ENCODE peak calls at places on chromosomes 1 and 21, in six cellular contexts. Y is stromal cell of bone marrow; D is BE2C; E is upper lobe of right lung; Q is HTR-8/SVneo; A is effector memory CD8-positive, alpha-beta T cell. X is an unnamed sample.

GRCh38 chr1:194512957-194513356 is 1326.5 kb upstream of the B3GALT2 start:
- DNase-seq in Y (no peak), D (no peak), E (no peak), Q (no peak), A (no peak), X (no peak)

GRCh38 chr1:17731460-17731859 is 23.7 kb upstream of the ACTL8 start:
- DNase-seq in Y (no peak), D (no peak), E (no peak), Q (no peak), A (no peak), X (no peak)

GRCh38 chr1:83764209-83764608 is 234.7 kb downstream of the TTLL7 start:
- DNase-seq in Y (no peak), D (no peak), E (no peak), Q (no peak), A (no peak), X (no peak)

GRCh38 chr1:210587547-210587946 is 258.8 kb downstream of the HHAT start:
- DNase-seq in Y (no peak), D (no peak), E (no peak), Q (no peak), A (no peak), X (no peak)

GRCh38 chr1:26237230-26237966 is 3.4 kb downstream of the CEP85 start:
- DNase-seq in Y (no peak), D (no peak), E (no peak), Q (no peak), A (no peak), X (no peak)

GRCh38 chr1:184002071-184002470 is 35.5 kb downstream of the COLGALT2 start:
- DNase-seq in Y (peak), D (no peak), E (no peak), Q (peak), A (no peak), X (no peak)

GRCh38 chr1:221696045-221696444 is 45.8 kb downstream of the DUSP10 start:
- DNase-seq in Y (no peak), D (no peak), E (no peak), Q (no peak), A (no peak), X (no peak)

GRCh38 chr1:223631367-223631977 is 34.0 kb downstream of the CAPN8 start:
- DNase-seq in Y (no peak), D (no peak), E (no peak), Q (no peak), A (no peak), X (no peak)

GRCh38 chr1:219692981-219693380 is 80.1 kb upstream of the ZC3H11B start:
- DNase-seq in Y (peak), D (no peak), E (no peak), Q (no peak), A (no peak), X (no peak)

GRCh38 chr1:7628273-7628672 is 142.8 kb upstream of the VAMP3 start:
- DNase-seq in Y (no peak), D (no peak), E (no peak), Q (no peak), A (no peak), X (no peak)

GRCh38 chr21:42161401-42161956 is 57.5 kb upstream of the ABCG1 start:
- DNase-seq in Y (no peak), D (no peak), E (no peak), Q (no peak), A (no peak), X (no peak)

GRCh38 chr1:4745560-4745959 is 91.2 kb downstream of the AJAP1 start:
- DNase-seq in Y (no peak), D (no peak), E (no peak), Q (no peak), A (no peak), X (no peak)

GRCh38 chr1:194865367-194865766 is 1679.0 kb upstream of the B3GALT2 start:
- DNase-seq in Y (no peak), D (no peak), E (no peak), Q (no peak), A (no peak), X (no peak)

GRCh38 chr1:241825581-241825980 is 22.4 kb upstream of the EXO1 start:
- DNase-seq in Y (peak), D (no peak), E (no peak), Q (no peak), A (no peak), X (no peak)

GRCh38 chr1:214296860-214297699 is 16.1 kb downstream of the SMYD2 start:
- DNase-seq in Y (peak), D (no peak), E (no peak), Q (peak), A (no peak), X (no peak)

GRCh38 chr1:244369256-244370057 is 82.3 kb downstream of the ADSS2 start:
- DNase-seq in Y (peak), D (no peak), E (no peak), Q (no peak), A (no peak), X (no peak)

GRCh38 chr1:94617139-94617805 is 75.7 kb upstream of the F3 start:
- DNase-seq in Y (no peak), D (no peak), E (no peak), Q (no peak), A (no peak), X (no peak)

GRCh38 chr1:116346943-116347673 is 25.9 kb upstream of the ATP1A1 start:
- DNase-seq in Y (no peak), D (no peak), E (no peak), Q (no peak), A (no peak), X (no peak)

GRCh38 chr1:234779160-234779538 is 169.2 kb upstream of the IRF2BP2 start:
- DNase-seq in Y (no peak), D (no peak), E (no peak), Q (no peak), A (no peak), X (no peak)

GRCh38 chr1:87437663-87438295 is 109.1 kb downstream of the LMO4 start:
- DNase-seq in Y (no peak), D (no peak), E (no peak), Q (no peak), A (no peak), X (no peak)

GRCh38 chr21:44761011-44761729 is 40.5 kb downstream of the UBE2G2 start:
- DNase-seq in Y (no peak), D (no peak), E (no peak), Q (no peak), A (no peak), X (no peak)

GRCh38 chr1:115674011-115674410 is 32.2 kb downstream of the VANGL1 start:
- DNase-seq in Y (no peak), D (no peak), E (no peak), Q (no peak), A (no peak), X (no peak)

GRCh38 chr1:177703888-177704446 is 265.9 kb downstream of the SEC16B start:
- DNase-seq in Y (no peak), D (no peak), E (no peak), Q (no peak), A (no peak), X (no peak)

GRCh38 chr1:155128755-155129473 is 1.2 kb downstream of the EFNA1 start:
- DNase-seq in Y (no peak), D (no peak), E (peak), Q (no peak), A (peak), X (peak)

GRCh38 chr1:87386217-87386790 is 57.6 kb downstream of the LMO4 start:
- DNase-seq in Y (no peak), D (no peak), E (no peak), Q (no peak), A (no peak), X (no peak)

GRCh38 chr1:197868751-197869501 is 33.5 kb upstream of the C1orf53 start:
- DNase-seq in Y (peak), D (peak), E (no peak), Q (peak), A (peak), X (no peak)

GRCh38 chr1:62962794-62963776 is 179.2 kb downstream of the ATG4C start:
- DNase-seq in Y (peak), D (peak), E (no peak), Q (peak), A (no peak), X (no peak)

GRCh38 chr1:9084883-9085282 is 15.4 kb upstream of the SLC2A5 start:
- DNase-seq in Y (peak), D (no peak), E (no peak), Q (no peak), A (no peak), X (peak)

GRCh38 chr1:101284021-101284420 is 47.2 kb downstream of the S1PR1 start:
- DNase-seq in Y (no peak), D (no peak), E (no peak), Q (no peak), A (peak), X (no peak)

GRCh38 chr1:61914823-61915482 is 172.7 kb downstream of the PATJ start:
- DNase-seq in Y (no peak), D (no peak), E (no peak), Q (no peak), A (no peak), X (no peak)

GRCh38 chr1:242739246-242739645 is 214.7 kb upstream of the PLD5 start:
- DNase-seq in Y (no peak), D (no peak), E (no peak), Q (no peak), A (no peak), X (no peak)

GRCh38 chr1:238914346-238914745 is 472.0 kb upstream of the CHRM3 start:
- DNase-seq in Y (no peak), D (no peak), E (no peak), Q (no peak), A (no peak), X (no peak)

GRCh38 chr1:4702927-4703326 is 48.5 kb downstream of the AJAP1 start:
- DNase-seq in Y (no peak), D (no peak), E (no peak), Q (peak), A (no peak), X (no peak)

GRCh38 chr21:41437754-41438153 is 11.7 kb downstream of the MX1 start:
- DNase-seq in Y (no peak), D (no peak), E (no peak), Q (no peak), A (no peak), X (no peak)

GRCh38 chr1:235093013-235093618 is 35.5 kb downstream of the TOMM20 start:
- DNase-seq in Y (peak), D (peak), E (peak), Q (peak), A (no peak), X (no peak)

GRCh38 chr1:206544562-206545257 is 37.4 kb downstream of the RASSF5 start:
- DNase-seq in Y (no peak), D (peak), E (peak), Q (peak), A (peak), X (peak)